ENCODE peak calls at places on chromosomes 1 and 21, in ten cellular contexts. One of them, this sample, is unnamed.

GRCh38 chr1:212457740-212458338 is 25.1 kb downstream of the NENF start:
- DNase-seq in heart left ventricle: no peak
- DNase-seq in trophoblast cell: peak; percentile 84
- DNase-seq in brain microvascular endothelial cell: peak; percentile 45
- DNase-seq in GM12865: peak; percentile 73
- DNase-seq in AG04449: no peak
- DNase-seq in dorsolateral prefrontal cortex: no peak
- DNase-seq in body of pancreas: peak; percentile 35
- DNase-seq in H7: peak; percentile 84
- DNase-seq in upper lobe of right lung: no peak
- DNase-seq in this sample: peak; percentile 24

GRCh38 chr1:34365295-34365694 is 188.6 kb downstream of the C1orf94 start:
- DNase-seq in heart left ventricle: no peak
- DNase-seq in trophoblast cell: no peak
- DNase-seq in brain microvascular endothelial cell: no peak
- DNase-seq in GM12865: no peak
- DNase-seq in AG04449: no peak
- DNase-seq in dorsolateral prefrontal cortex: no peak
- DNase-seq in body of pancreas: no peak
- DNase-seq in H7: no peak
- DNase-seq in upper lobe of right lung: no peak
- DNase-seq in this sample: no peak

GRCh38 chr1:29090937-29091618 is 32.6 kb downstream of the TMEM200B start:
- DNase-seq in heart left ventricle: no peak
- DNase-seq in trophoblast cell: no peak
- DNase-seq in brain microvascular endothelial cell: no peak
- DNase-seq in GM12865: no peak
- DNase-seq in AG04449: no peak
- DNase-seq in dorsolateral prefrontal cortex: no peak
- DNase-seq in body of pancreas: no peak
- DNase-seq in H7: no peak
- DNase-seq in upper lobe of right lung: no peak
- DNase-seq in this sample: no peak

GRCh38 chr1:187928717-187929116 is 1100.0 kb downstream of the PLA2G4A start:
- DNase-seq in heart left ventricle: no peak
- DNase-seq in trophoblast cell: no peak
- DNase-seq in brain microvascular endothelial cell: no peak
- DNase-seq in GM12865: no peak
- DNase-seq in AG04449: no peak
- DNase-seq in dorsolateral prefrontal cortex: no peak
- DNase-seq in body of pancreas: no peak
- DNase-seq in H7: no peak
- DNase-seq in upper lobe of right lung: no peak
- DNase-seq in this sample: no peak

GRCh38 chr1:57874426-57874825 is 450.6 kb upstream of the DAB1 start:
- DNase-seq in heart left ventricle: no peak
- DNase-seq in trophoblast cell: peak; percentile 8
- DNase-seq in brain microvascular endothelial cell: no peak
- DNase-seq in GM12865: no peak
- DNase-seq in AG04449: no peak
- DNase-seq in dorsolateral prefrontal cortex: no peak
- DNase-seq in body of pancreas: no peak
- DNase-seq in H7: no peak
- DNase-seq in upper lobe of right lung: no peak
- DNase-seq in this sample: no peak

GRCh38 chr1:199405634-199406196 is 621.8 kb upstream of the NR5A2 start:
- DNase-seq in heart left ventricle: no peak
- DNase-seq in trophoblast cell: no peak
- DNase-seq in brain microvascular endothelial cell: no peak
- DNase-seq in GM12865: no peak
- DNase-seq in AG04449: no peak
- DNase-seq in dorsolateral prefrontal cortex: no peak
- DNase-seq in body of pancreas: no peak
- DNase-seq in H7: no peak
- DNase-seq in upper lobe of right lung: no peak
- DNase-seq in this sample: no peak

GRCh38 chr1:228849011-228849541 is 113.8 kb downstream of the RHOU start:
- DNase-seq in heart left ventricle: no peak
- DNase-seq in trophoblast cell: no peak
- DNase-seq in brain microvascular endothelial cell: no peak
- DNase-seq in GM12865: no peak
- DNase-seq in AG04449: no peak
- DNase-seq in dorsolateral prefrontal cortex: no peak
- DNase-seq in body of pancreas: no peak
- DNase-seq in H7: no peak
- DNase-seq in upper lobe of right lung: no peak
- DNase-seq in this sample: no peak

GRCh38 chr1:96966536-96967138 is 245.1 kb downstream of the PTBP2 start:
- DNase-seq in heart left ventricle: peak; percentile 53
- DNase-seq in trophoblast cell: peak; percentile 72
- DNase-seq in brain microvascular endothelial cell: peak; percentile 87
- DNase-seq in GM12865: peak; percentile 83
- DNase-seq in AG04449: peak; percentile 33
- DNase-seq in dorsolateral prefrontal cortex: peak; percentile 38
- DNase-seq in body of pancreas: peak; percentile 77
- DNase-seq in H7: peak; percentile 19
- DNase-seq in upper lobe of right lung: peak; percentile 68
- DNase-seq in this sample: peak; percentile 52

DNA sequence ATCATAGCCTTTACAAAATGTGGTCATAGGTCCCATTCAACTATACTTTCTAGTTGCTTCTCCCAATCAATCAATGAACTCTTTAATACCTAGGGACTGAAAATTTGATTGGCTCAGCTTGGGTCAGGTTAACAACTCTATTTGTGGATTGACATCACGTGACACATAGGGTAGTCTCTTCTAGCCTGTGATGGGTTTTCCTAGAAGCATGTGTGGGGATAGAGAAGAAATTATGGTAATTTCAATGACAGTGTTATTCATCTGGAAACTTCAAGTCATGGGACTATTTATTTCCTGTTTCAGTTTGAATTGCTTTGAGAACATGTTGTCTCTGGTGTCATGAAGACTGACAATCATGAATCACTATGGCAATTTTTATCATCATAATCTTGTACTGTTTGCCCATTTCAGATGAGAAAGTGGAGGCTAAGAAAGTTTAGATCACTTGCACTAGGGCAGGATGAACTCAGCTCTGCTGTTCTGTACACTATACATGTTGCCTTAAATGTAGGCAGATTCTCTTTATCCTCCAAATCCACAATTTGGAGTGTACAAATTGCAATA is 529.9 kb upstream of the BEND5 start:
- DNase-seq in heart left ventricle: no peak
- DNase-seq in trophoblast cell: no peak
- DNase-seq in brain microvascular endothelial cell: no peak
- DNase-seq in GM12865: no peak
- DNase-seq in AG04449: no peak
- DNase-seq in dorsolateral prefrontal cortex: no peak
- DNase-seq in body of pancreas: no peak
- DNase-seq in H7: no peak
- DNase-seq in upper lobe of right lung: no peak
- DNase-seq in this sample: no peak
- H3K4me3 ChIP-seq in heart left ventricle: no peak overlapping the region
- H3K4me3 ChIP-seq in trophoblast cell: no peak overlapping the region
- H3K4me3 ChIP-seq in brain microvascular endothelial cell: no peak overlapping the region
- H3K4me3 ChIP-seq in GM12865: no peak overlapping the region
- H3K4me3 ChIP-seq in AG04449: no peak overlapping the region
- H3K4me3 ChIP-seq in dorsolateral prefrontal cortex: no peak overlapping the region
- H3K4me3 ChIP-seq in body of pancreas: no peak overlapping the region
- H3K4me3 ChIP-seq in H7: no peak overlapping the region
- H3K4me3 ChIP-seq in upper lobe of right lung: no peak overlapping the region
- H3K4me3 ChIP-seq in this sample: no peak overlapping the region

GRCh38 chr21:14858309-14858708 is 206.5 kb downstream of the NRIP1 start:
- DNase-seq in heart left ventricle: no peak
- DNase-seq in trophoblast cell: no peak
- DNase-seq in brain microvascular endothelial cell: no peak
- DNase-seq in GM12865: no peak
- DNase-seq in AG04449: no peak
- DNase-seq in dorsolateral prefrontal cortex: no peak
- DNase-seq in body of pancreas: no peak
- DNase-seq in H7: no peak
- DNase-seq in upper lobe of right lung: no peak
- DNase-seq in this sample: no peak

GRCh38 chr21:14864211-14865021 is 200.4 kb downstream of the NRIP1 start:
- DNase-seq in heart left ventricle: peak; percentile 57
- DNase-seq in trophoblast cell: peak; percentile 84
- DNase-seq in brain microvascular endothelial cell: peak; percentile 85
- DNase-seq in GM12865: peak; percentile 67
- DNase-seq in AG04449: no peak
- DNase-seq in dorsolateral prefrontal cortex: peak; percentile 60
- DNase-seq in body of pancreas: peak; percentile 74
- DNase-seq in H7: no peak
- DNase-seq in upper lobe of right lung: peak; percentile 79
- DNase-seq in this sample: peak; percentile 36

GRCh38 chr21:14862794-14863720 is 201.7 kb downstream of the NRIP1 start:
- DNase-seq in heart left ventricle: no peak
- DNase-seq in trophoblast cell: no peak
- DNase-seq in brain microvascular endothelial cell: no peak
- DNase-seq in GM12865: peak; percentile 26
- DNase-seq in AG04449: no peak
- DNase-seq in dorsolateral prefrontal cortex: no peak
- DNase-seq in body of pancreas: no peak
- DNase-seq in H7: no peak
- DNase-seq in upper lobe of right lung: no peak
- DNase-seq in this sample: no peak

GRCh38 chr21:14866859-14867560 is 197.8 kb downstream of the NRIP1 start:
- DNase-seq in heart left ventricle: no peak
- DNase-seq in trophoblast cell: no peak
- DNase-seq in brain microvascular endothelial cell: no peak
- DNase-seq in GM12865: no peak
- DNase-seq in AG04449: no peak
- DNase-seq in dorsolateral prefrontal cortex: no peak
- DNase-seq in body of pancreas: no peak
- DNase-seq in H7: no peak
- DNase-seq in upper lobe of right lung: no peak
- DNase-seq in this sample: no peak

GRCh38 chr21:14863745-14864210 is 201.0 kb downstream of the NRIP1 start:
- DNase-seq in heart left ventricle: no peak
- DNase-seq in trophoblast cell: no peak
- DNase-seq in brain microvascular endothelial cell: peak; percentile 29
- DNase-seq in GM12865: no peak
- DNase-seq in AG04449: no peak
- DNase-seq in dorsolateral prefrontal cortex: no peak
- DNase-seq in body of pancreas: no peak
- DNase-seq in H7: no peak
- DNase-seq in upper lobe of right lung: no peak
- DNase-seq in this sample: no peak
- H3K4me3 ChIP-seq in heart left ventricle: no peak overlapping the region
- H3K4me3 ChIP-seq in trophoblast cell: no peak overlapping the region
- H3K4me3 ChIP-seq in brain microvascular endothelial cell: no peak overlapping the region
- H3K4me3 ChIP-seq in GM12865: no peak overlapping the region
- H3K4me3 ChIP-seq in AG04449: no peak overlapping the region
- H3K4me3 ChIP-seq in dorsolateral prefrontal cortex: no peak overlapping the region
- H3K4me3 ChIP-seq in body of pancreas: no peak overlapping the region
- H3K4me3 ChIP-seq in H7: no peak overlapping the region
- H3K4me3 ChIP-seq in upper lobe of right lung: no peak overlapping the region
- H3K4me3 ChIP-seq in this sample: no peak overlapping the region

GRCh38 chr1:60173729-60174128 is 100.2 kb upstream of the C1orf87 start:
- DNase-seq in heart left ventricle: no peak
- DNase-seq in trophoblast cell: no peak
- DNase-seq in brain microvascular endothelial cell: no peak
- DNase-seq in GM12865: no peak
- DNase-seq in AG04449: no peak
- DNase-seq in dorsolateral prefrontal cortex: no peak
- DNase-seq in body of pancreas: no peak
- DNase-seq in H7: no peak
- DNase-seq in upper lobe of right lung: no peak
- DNase-seq in this sample: no peak

GRCh38 chr1:60171793-60172192 is 98.2 kb upstream of the C1orf87 start:
- DNase-seq in heart left ventricle: no peak
- DNase-seq in trophoblast cell: no peak
- DNase-seq in brain microvascular endothelial cell: peak; percentile 63
- DNase-seq in GM12865: no peak
- DNase-seq in AG04449: peak; percentile 66
- DNase-seq in dorsolateral prefrontal cortex: no peak
- DNase-seq in body of pancreas: no peak
- DNase-seq in H7: no peak
- DNase-seq in upper lobe of right lung: no peak
- DNase-seq in this sample: no peak

GRCh38 chr1:60170709-60171108 is 97.1 kb upstream of the C1orf87 start:
- DNase-seq in heart left ventricle: no peak
- DNase-seq in trophoblast cell: no peak
- DNase-seq in brain microvascular endothelial cell: no peak
- DNase-seq in GM12865: no peak
- DNase-seq in AG04449: no peak
- DNase-seq in dorsolateral prefrontal cortex: no peak
- DNase-seq in body of pancreas: no peak
- DNase-seq in H7: no peak
- DNase-seq in upper lobe of right lung: no peak
- DNase-seq in this sample: no peak

GRCh38 chr1:60173006-60173405 is 99.4 kb upstream of the C1orf87 start:
- DNase-seq in heart left ventricle: no peak
- DNase-seq in trophoblast cell: no peak
- DNase-seq in brain microvascular endothelial cell: no peak
- DNase-seq in GM12865: no peak
- DNase-seq in AG04449: no peak
- DNase-seq in dorsolateral prefrontal cortex: no peak
- DNase-seq in body of pancreas: no peak
- DNase-seq in H7: no peak
- DNase-seq in upper lobe of right lung: no peak
- DNase-seq in this sample: no peak

GRCh38 chr1:60169206-60169605 is 95.6 kb upstream of the C1orf87 start:
- DNase-seq in heart left ventricle: no peak
- DNase-seq in trophoblast cell: no peak
- DNase-seq in brain microvascular endothelial cell: peak; percentile 63
- DNase-seq in GM12865: no peak
- DNase-seq in AG04449: no peak
- DNase-seq in dorsolateral prefrontal cortex: no peak
- DNase-seq in body of pancreas: no peak
- DNase-seq in H7: no peak
- DNase-seq in upper lobe of right lung: no peak
- DNase-seq in this sample: no peak
- H3K4me3 ChIP-seq in heart left ventricle: no peak overlapping the region
- H3K4me3 ChIP-seq in trophoblast cell: no peak overlapping the region
- H3K4me3 ChIP-seq in brain microvascular endothelial cell: no peak overlapping the region
- H3K4me3 ChIP-seq in GM12865: no peak overlapping the region
- H3K4me3 ChIP-seq in AG04449: no peak overlapping the region
- H3K4me3 ChIP-seq in dorsolateral prefrontal cortex: no peak overlapping the region
- H3K4me3 ChIP-seq in body of pancreas: no peak overlapping the region
- H3K4me3 ChIP-seq in H7: no peak overlapping the region
- H3K4me3 ChIP-seq in upper lobe of right lung: no peak overlapping the region
- H3K4me3 ChIP-seq in this sample: no peak overlapping the region

DNA sequence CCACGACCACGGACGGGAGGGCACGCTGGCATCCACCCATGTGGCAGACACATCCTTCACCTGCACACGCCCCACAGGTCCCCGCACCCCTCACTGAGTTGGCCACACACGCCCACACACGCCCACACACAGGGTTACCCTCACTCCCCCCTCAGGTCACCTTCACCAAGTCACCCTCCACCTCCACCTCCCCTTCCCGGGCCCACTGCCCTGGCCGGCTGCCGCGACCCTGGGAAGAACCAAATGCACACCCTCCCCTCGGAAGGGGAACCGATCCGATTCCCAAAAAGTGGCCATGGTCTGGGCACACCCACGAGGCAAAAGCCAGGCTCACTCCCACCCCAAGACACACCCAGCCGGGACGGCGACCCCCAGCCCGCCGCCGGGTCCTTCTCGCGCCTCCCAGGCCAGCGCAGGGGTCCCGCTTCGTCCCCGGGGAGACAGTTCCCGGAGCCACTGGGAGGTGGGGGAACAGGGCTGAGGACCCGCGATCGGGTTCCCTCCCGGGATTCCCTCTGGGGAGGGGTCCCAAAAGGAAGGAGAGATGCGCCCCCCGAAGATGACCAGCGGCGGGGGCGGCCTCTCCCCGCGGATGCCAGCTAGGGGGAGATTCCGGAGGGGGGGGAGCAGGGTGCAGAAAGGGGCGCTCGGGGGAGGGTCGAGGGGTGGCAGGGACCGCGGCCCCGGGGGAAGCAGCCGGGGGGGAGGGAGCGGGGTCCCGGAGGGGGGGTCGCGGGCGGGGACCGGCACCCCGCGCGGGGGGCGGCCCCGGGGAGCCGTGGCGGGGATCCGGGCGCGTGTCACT is 715 bp downstream of the SDC3 start:
- DNase-seq in heart left ventricle: no peak
- DNase-seq in trophoblast cell: no peak
- DNase-seq in brain microvascular endothelial cell: no peak
- DNase-seq in GM12865: no peak
- DNase-seq in AG04449: no peak
- DNase-seq in dorsolateral prefrontal cortex: no peak
- DNase-seq in body of pancreas: no peak
- DNase-seq in H7: peak; percentile 78
- DNase-seq in upper lobe of right lung: peak; percentile 66
- DNase-seq in this sample: no peak
- H3K4me3 ChIP-seq in heart left ventricle: peak overlapping the region; percentile 75
- H3K4me3 ChIP-seq in trophoblast cell: peak overlapping the region; percentile 72
- H3K4me3 ChIP-seq in brain microvascular endothelial cell: peak overlapping the region; percentile 52
- H3K4me3 ChIP-seq in GM12865: no peak overlapping the region
- H3K4me3 ChIP-seq in AG04449: peak overlapping the region; percentile 66
- H3K4me3 ChIP-seq in dorsolateral prefrontal cortex: peak overlapping the region; percentile 81
- H3K4me3 ChIP-seq in body of pancreas: no peak overlapping the region
- H3K4me3 ChIP-seq in H7: peak overlapping the region; percentile 58
- H3K4me3 ChIP-seq in upper lobe of right lung: peak overlapping the region; percentile 60
- H3K4me3 ChIP-seq in this sample: peak overlapping the region; percentile 46